ENCODE peak calls at places on chromosome 1, in four cellular contexts. E, A, X and G are unnamed samples.

GRCh38 chr1:19070891-19071621 is 114.6 kb upstream of the IFFO2 start:
- DNase-seq in E (no peak), A (no peak), X (no peak), G (no peak)

GRCh38 chr1:68087184-68087583 is 36.8 kb upstream of the DIRAS3 start:
- DNase-seq in E (no peak), A (peak), X (no peak), G (peak)

GRCh38 chr1:168636200-168636599 is 59.8 kb downstream of the XCL1 start:
- DNase-seq in E (no peak), A (no peak), X (no peak), G (no peak)

GRCh38 chr1:230747886-230748800 is 955 bp downstream of the CAPN9 start:
- DNase-seq in E (no peak), A (no peak), X (no peak), G (no peak)

GRCh38 chr1:109762039-109762585 is 1.6 kb downstream of the EPS8L3 start:
- DNase-seq in E (no peak), A (no peak), X (no peak), G (no peak)

GRCh38 chr1:223756806-223757700 is 44.7 kb downstream of the CAPN2 start:
- DNase-seq in E (no peak), A (no peak), X (no peak), G (no peak)

GRCh38 chr1:33234588-33234990 is 21.7 kb upstream of the ZNF362 start:
- DNase-seq in E (no peak), A (no peak), X (no peak), G (no peak)

GRCh38 chr1:173660306-173660705 is 9.3 kb downstream of the ANKRD45 start:
- DNase-seq in E (no peak), A (no peak), X (no peak), G (no peak)

GRCh38 chr1:55321947-55322346 is 106.8 kb upstream of the USP24 start:
- DNase-seq in E (no peak), A (peak), X (no peak), G (peak)

GRCh38 chr1:204578867-204579664 is 62.9 kb downstream of the MDM4 start:
- DNase-seq in E (no peak), A (no peak), X (no peak), G (peak)